ENCODE peak calls at places on chromosomes 5 and 9, in eight cellular contexts. One of them, this sample, is unnamed.

GRCh38 chr9:106697799-106698591 is 165.0 kb upstream of the ZNF462 start:
- DNase-seq in activated naive CD8-positive, alpha-beta T cell treated with anti-CD3 and anti-CD28 coated beads for 36 hours: no peak
- DNase-seq in activated T-cell treated with anti-CD3 and anti-CD28 coated beads, Interleukin-2, amount 50 U/mL, for 72 hours: no peak
- DNase-seq in naive thymus-derived CD4-positive, alpha-beta T cell: no peak
- DNase-seq in PC-3: no peak
- DNase-seq in T-helper 17 cell: no peak
- DNase-seq in kidney glomerular epithelial cell: peak
- DNase-seq in lung: peak
- DNase-seq in this sample: peak

GRCh38 chr9:27835286-27835685 is 262.0 kb upstream of the C9orf72 start:
- DNase-seq in activated naive CD8-positive, alpha-beta T cell treated with anti-CD3 and anti-CD28 coated beads for 36 hours: no peak
- DNase-seq in activated T-cell treated with anti-CD3 and anti-CD28 coated beads, Interleukin-2, amount 50 U/mL, for 72 hours: no peak
- DNase-seq in naive thymus-derived CD4-positive, alpha-beta T cell: no peak
- DNase-seq in PC-3: no peak
- DNase-seq in T-helper 17 cell: no peak
- DNase-seq in kidney glomerular epithelial cell: no peak
- DNase-seq in lung: no peak
- DNase-seq in this sample: no peak

GRCh38 chr5:60271517-60271916 is 378.0 kb upstream of the PDE4D start:
- DNase-seq in activated naive CD8-positive, alpha-beta T cell treated with anti-CD3 and anti-CD28 coated beads for 36 hours: no peak
- DNase-seq in activated T-cell treated with anti-CD3 and anti-CD28 coated beads, Interleukin-2, amount 50 U/mL, for 72 hours: no peak
- DNase-seq in naive thymus-derived CD4-positive, alpha-beta T cell: no peak
- DNase-seq in PC-3: no peak
- DNase-seq in T-helper 17 cell: no peak
- DNase-seq in kidney glomerular epithelial cell: no peak
- DNase-seq in lung: no peak
- DNase-seq in this sample: no peak

GRCh38 chr9:122228191-122228905 is 409 bp downstream of the LHX6 start:
- DNase-seq in activated naive CD8-positive, alpha-beta T cell treated with anti-CD3 and anti-CD28 coated beads for 36 hours: no peak
- DNase-seq in activated T-cell treated with anti-CD3 and anti-CD28 coated beads, Interleukin-2, amount 50 U/mL, for 72 hours: no peak
- DNase-seq in naive thymus-derived CD4-positive, alpha-beta T cell: no peak
- DNase-seq in PC-3: no peak
- DNase-seq in T-helper 17 cell: no peak
- DNase-seq in kidney glomerular epithelial cell: no peak
- DNase-seq in lung: no peak
- DNase-seq in this sample: no peak

GRCh38 chr9:86721843-86722705 is 225.2 kb downstream of the GAS1 start:
- DNase-seq in activated naive CD8-positive, alpha-beta T cell treated with anti-CD3 and anti-CD28 coated beads for 36 hours: no peak
- DNase-seq in activated T-cell treated with anti-CD3 and anti-CD28 coated beads, Interleukin-2, amount 50 U/mL, for 72 hours: no peak
- DNase-seq in naive thymus-derived CD4-positive, alpha-beta T cell: no peak
- DNase-seq in PC-3: peak
- DNase-seq in T-helper 17 cell: no peak
- DNase-seq in kidney glomerular epithelial cell: peak
- DNase-seq in lung: no peak
- DNase-seq in this sample: peak

GRCh38 chr5:34717426-34718327 is 61.5 kb downstream of the RAI14 start:
- DNase-seq in activated naive CD8-positive, alpha-beta T cell treated with anti-CD3 and anti-CD28 coated beads for 36 hours: no peak
- DNase-seq in activated T-cell treated with anti-CD3 and anti-CD28 coated beads, Interleukin-2, amount 50 U/mL, for 72 hours: no peak
- DNase-seq in naive thymus-derived CD4-positive, alpha-beta T cell: no peak
- DNase-seq in PC-3: peak
- DNase-seq in T-helper 17 cell: no peak
- DNase-seq in kidney glomerular epithelial cell: peak
- DNase-seq in lung: no peak
- DNase-seq in this sample: no peak

GRCh38 chr9:19161257-19162025 is 34.1 kb upstream of the PLIN2 start:
- DNase-seq in activated naive CD8-positive, alpha-beta T cell treated with anti-CD3 and anti-CD28 coated beads for 36 hours: peak
- DNase-seq in activated T-cell treated with anti-CD3 and anti-CD28 coated beads, Interleukin-2, amount 50 U/mL, for 72 hours: peak
- DNase-seq in naive thymus-derived CD4-positive, alpha-beta T cell: peak
- DNase-seq in PC-3: peak
- DNase-seq in T-helper 17 cell: no peak
- DNase-seq in kidney glomerular epithelial cell: peak
- DNase-seq in lung: peak
- DNase-seq in this sample: peak

GRCh38 chr9:116812231-116813028 is 125.3 kb downstream of the TRIM32 start:
- DNase-seq in activated naive CD8-positive, alpha-beta T cell treated with anti-CD3 and anti-CD28 coated beads for 36 hours: no peak
- DNase-seq in activated T-cell treated with anti-CD3 and anti-CD28 coated beads, Interleukin-2, amount 50 U/mL, for 72 hours: no peak
- DNase-seq in naive thymus-derived CD4-positive, alpha-beta T cell: no peak
- DNase-seq in PC-3: no peak
- DNase-seq in T-helper 17 cell: no peak
- DNase-seq in kidney glomerular epithelial cell: peak
- DNase-seq in lung: no peak
- DNase-seq in this sample: no peak

GRCh38 chr5:139574641-139575312 is 13.6 kb downstream of the UBE2D2 start:
- DNase-seq in activated naive CD8-positive, alpha-beta T cell treated with anti-CD3 and anti-CD28 coated beads for 36 hours: no peak
- DNase-seq in activated T-cell treated with anti-CD3 and anti-CD28 coated beads, Interleukin-2, amount 50 U/mL, for 72 hours: peak
- DNase-seq in naive thymus-derived CD4-positive, alpha-beta T cell: peak
- DNase-seq in PC-3: peak
- DNase-seq in T-helper 17 cell: no peak
- DNase-seq in kidney glomerular epithelial cell: peak
- DNase-seq in lung: no peak
- DNase-seq in this sample: no peak

GRCh38 chr5:172223901-172224873 is 30.2 kb downstream of the EFCAB9 start:
- DNase-seq in activated naive CD8-positive, alpha-beta T cell treated with anti-CD3 and anti-CD28 coated beads for 36 hours: peak
- DNase-seq in activated T-cell treated with anti-CD3 and anti-CD28 coated beads, Interleukin-2, amount 50 U/mL, for 72 hours: peak
- DNase-seq in naive thymus-derived CD4-positive, alpha-beta T cell: no peak
- DNase-seq in PC-3: no peak
- DNase-seq in T-helper 17 cell: no peak
- DNase-seq in kidney glomerular epithelial cell: no peak
- DNase-seq in lung: no peak
- DNase-seq in this sample: no peak

GRCh38 chr5:98927242-98927987 is 1.4 kb downstream of the CHD1 start:
- DNase-seq in activated naive CD8-positive, alpha-beta T cell treated with anti-CD3 and anti-CD28 coated beads for 36 hours: peak
- DNase-seq in activated T-cell treated with anti-CD3 and anti-CD28 coated beads, Interleukin-2, amount 50 U/mL, for 72 hours: peak
- DNase-seq in naive thymus-derived CD4-positive, alpha-beta T cell: peak
- DNase-seq in PC-3: peak
- DNase-seq in T-helper 17 cell: peak
- DNase-seq in kidney glomerular epithelial cell: peak
- DNase-seq in lung: no peak
- DNase-seq in this sample: no peak

GRCh38 chr5:80668016-80668969 is 13.5 kb upstream of the DHFR start:
- DNase-seq in activated naive CD8-positive, alpha-beta T cell treated with anti-CD3 and anti-CD28 coated beads for 36 hours: no peak
- DNase-seq in activated T-cell treated with anti-CD3 and anti-CD28 coated beads, Interleukin-2, amount 50 U/mL, for 72 hours: no peak
- DNase-seq in naive thymus-derived CD4-positive, alpha-beta T cell: no peak
- DNase-seq in PC-3: no peak
- DNase-seq in T-helper 17 cell: no peak
- DNase-seq in kidney glomerular epithelial cell: no peak
- DNase-seq in lung: peak
- DNase-seq in this sample: no peak